ENCODE peak calls at places on chromosomes 12 and 14, in six cellular contexts. M is LoVo, W is anterior cingulate cortex, N is nucleus accumbens, I is NCI-H146, E is choroid plexus epithelial cell. B is an unnamed sample.

GRCh38 chr12:125272252-125272980 is 207.2 kb downstream of the AACS start:
- DNase-seq in M (no peak), W (no peak), N (no peak), I (no peak), E (no peak), B (no peak)

GRCh38 chr14:33660248-33660647 is 290.6 kb downstream of the EGLN3 start:
- DNase-seq in M (no peak), W (no peak), N (no peak), I (no peak), E (no peak), B (no peak)

GRCh38 chr12:102526701-102527100 is 46.3 kb upstream of the IGF1 start:
- DNase-seq in M (no peak), W (no peak), N (no peak), I (no peak), E (no peak), B (no peak)

GRCh38 chr12:125198647-125199046 is 133.4 kb downstream of the AACS start:
- DNase-seq in M (no peak), W (no peak), N (no peak), I (no peak), E (no peak), B (no peak)

GRCh38 chr12:30151831-30152230 is 368.1 kb upstream of the TMTC1 start:
- DNase-seq in M (no peak), W (no peak), N (no peak), I (no peak), E (no peak), B (no peak)

GRCh38 chr12:55634186-55634585 is 2.5 kb upstream of the OR10P1 start:
- DNase-seq in M (no peak), W (no peak), N (no peak), I (no peak), E (no peak), B (no peak)

GRCh38 chr12:18570543-18570942 is 167.3 kb downstream of the PLCZ1 start:
- DNase-seq in M (no peak), W (no peak), N (no peak), I (peak), E (no peak), B (no peak)

GRCh38 chr14:21160061-21160610 is 4.3 kb upstream of the OR5AU1 start:
- DNase-seq in M (no peak), W (no peak), N (no peak), I (no peak), E (no peak), B (no peak)

GRCh38 chr12:106123551-106123991 is 15.2 kb downstream of the NUAK1 start:
- DNase-seq in M (peak), W (no peak), N (no peak), I (no peak), E (peak), B (peak)

GRCh38 chr14:77709412-77709811 is 1.5 kb downstream of the SLIRP start:
- DNase-seq in M (no peak), W (no peak), N (no peak), I (no peak), E (no peak), B (no peak)

GRCh38 chr12:53057816-53058500 is 8.1 kb downstream of the TNS2 start:
- DNase-seq in M (no peak), W (no peak), N (no peak), I (no peak), E (no peak), B (no peak)

GRCh38 chr14:91654836-91655235 is 77.0 kb downstream of the CATSPERB start:
- DNase-seq in M (no peak), W (no peak), N (no peak), I (no peak), E (no peak), B (no peak)

GRCh38 chr12:64820593-64820992 is 3.9 kb upstream of the TBC1D30 start:
- DNase-seq in M (peak), W (no peak), N (no peak), I (no peak), E (no peak), B (no peak)

GRCh38 chr14:80124794-80125193 is 86.5 kb downstream of the DIO2 start:
- DNase-seq in M (no peak), W (no peak), N (no peak), I (no peak), E (no peak), B (no peak)

GRCh38 chr12:466762-467161 is 7.0 kb downstream of the B4GALNT3 start:
- DNase-seq in M (no peak), W (no peak), N (no peak), I (no peak), E (no peak), B (no peak)

GRCh38 chr14:59328410-59328809 is 136.8 kb downstream of the GPR135 start:
- DNase-seq in M (no peak), W (no peak), N (no peak), I (no peak), E (no peak), B (no peak)

GRCh38 chr12:98402081-98402480 is 113.3 kb upstream of the TMPO start:
- DNase-seq in M (peak), W (no peak), N (no peak), I (no peak), E (peak), B (no peak)

GRCh38 chr14:79204591-79204990 is 1006.7 kb downstream of the DIO2 start:
- DNase-seq in M (no peak), W (no peak), N (no peak), I (no peak), E (no peak), B (no peak)

GRCh38 chr14:61479746-61480502 is 158.5 kb downstream of the PRKCH start:
- DNase-seq in M (no peak), W (no peak), N (no peak), I (peak), E (no peak), B (no peak)

GRCh38 chr12:51922762-51923505 is 15.6 kb downstream of the ACVRL1 start:
- DNase-seq in M (peak), W (no peak), N (no peak), I (no peak), E (peak), B (peak)

GRCh38 chr12:48995061-48995879 is 3.9 kb downstream of the DDN start:
- DNase-seq in M (peak), W (peak), N (peak), I (peak), E (peak), B (peak)

GRCh38 chr12:44846826-44847225 is 29.3 kb downstream of the NELL2 start:
- DNase-seq in M (no peak), W (no peak), N (no peak), I (no peak), E (no peak), B (no peak)

GRCh38 chr14:64549805-64550538 is at the start of gene PPP1R36:
- DNase-seq in M (peak), W (no peak), N (no peak), I (peak), E (no peak), B (peak)

GRCh38 chr14:61516125-61516740 is 179.1 kb upstream of the HIF1A start:
- DNase-seq in M (no peak), W (no peak), N (no peak), I (no peak), E (no peak), B (no peak)